ENCODE peak calls at places on chromosomes 3 and 15, in five cellular contexts. Y, C, I, H and B are unnamed samples.

GRCh38 chr3:59418836-59419235 is 369.0 kb upstream of the CFAP20DC start:
- DNase-seq in Y (no peak), C (no peak), I (no peak), H (no peak), B (no peak)

GRCh38 chr3:18153571-18154173 is 271.5 kb downstream of the SATB1 start:
- DNase-seq in Y (peak), C (peak), I (peak), H (no peak), B (no peak)

GRCh38 chr3:33299395-33300081 is 22.3 kb downstream of the FBXL2 start:
- DNase-seq in Y (peak), C (no peak), I (no peak), H (no peak), B (no peak)

GRCh38 chr3:110550511-110550910 is 521.1 kb upstream of the NECTIN3 start:
- DNase-seq in Y (no peak), C (no peak), I (no peak), H (no peak), B (no peak)

GRCh38 chr3:33826688-33827087 is 28.3 kb downstream of the PDCD6IP start:
- DNase-seq in Y (peak), C (no peak), I (no peak), H (no peak), B (no peak)

GRCh38 chr15:60781211-60781713 is 302.3 kb upstream of the ICE2 start:
- DNase-seq in Y (no peak), C (no peak), I (no peak), H (no peak), B (no peak)

GRCh38 chr3:114454592-114455251 is 160.9 kb downstream of the TIGIT start:
- DNase-seq in Y (no peak), C (no peak), I (no peak), H (peak), B (no peak)

GRCh38 chr3:167863811-167864558 is 128.5 kb downstream of the SERPINI1 start:
- DNase-seq in Y (no peak), C (no peak), I (no peak), H (peak), B (no peak)

GRCh38 chr3:106376016-106376415 is 507.2 kb upstream of the CBLB start:
- DNase-seq in Y (no peak), C (no peak), I (no peak), H (no peak), B (no peak)

GRCh38 chr3:67402873-67403272 is 251.5 kb downstream of the SUCLG2 start:
- DNase-seq in Y (no peak), C (no peak), I (no peak), H (no peak), B (no peak)

GRCh38 chr3:148820885-148821284 is 6.7 kb upstream of the CPB1 start:
- DNase-seq in Y (no peak), C (no peak), I (peak), H (no peak), B (no peak)

GRCh38 chr3:49256152-49256551 is 20.9 kb downstream of the C3orf62 start:
- DNase-seq in Y (no peak), C (no peak), I (peak), H (no peak), B (no peak)

GRCh38 chr3:33062814-33063346 is 34.1 kb downstream of the GLB1 start:
- DNase-seq in Y (no peak), C (no peak), I (no peak), H (no peak), B (no peak)

GRCh38 chr3:72990701-72991395 is 5.8 kb upstream of the PPP4R2 start:
- DNase-seq in Y (no peak), C (no peak), I (no peak), H (no peak), B (no peak)

GRCh38 chr15:28286031-28286430 is 35.9 kb downstream of the HERC2 start:
- DNase-seq in Y (no peak), C (no peak), I (no peak), H (no peak), B (no peak)

GRCh38 chr3:150107429-150108175 is 136.9 kb upstream of the PFN2 start:
- DNase-seq in Y (no peak), C (no peak), I (no peak), H (no peak), B (no peak)

GRCh38 chr15:47431501-47431900 is 285.8 kb upstream of the SEMA6D start:
- DNase-seq in Y (peak), C (no peak), I (no peak), H (no peak), B (no peak)

GRCh38 chr15:53576841-53577240 is 182.6 kb downstream of the WDR72 start:
- DNase-seq in Y (no peak), C (no peak), I (no peak), H (no peak), B (no peak)

GRCh38 chr3:189076459-189076858 is 95.3 kb upstream of the TPRG1 start:
- DNase-seq in Y (no peak), C (no peak), I (no peak), H (no peak), B (no peak)

GRCh38 chr3:78846688-78847087 is 921.1 kb downstream of the ROBO1 start:
- DNase-seq in Y (peak), C (peak), I (no peak), H (no peak), B (no peak)

GRCh38 chr3:49840371-49840770 is 16.0 kb downstream of the TRAIP start:
- DNase-seq in Y (no peak), C (no peak), I (no peak), H (no peak), B (no peak)

GRCh38 chr3:13822042-13822441 is 57.8 kb downstream of the WNT7A start:
- DNase-seq in Y (no peak), C (no peak), I (no peak), H (no peak), B (no peak)

GRCh38 chr15:41630616-41631218 is 29.5 kb upstream of the MGA start:
- DNase-seq in Y (no peak), C (peak), I (peak), H (peak), B (no peak)
- H3K27ac ChIP-seq in Y (no peak), C (no peak), I (no peak), H (no peak), B (no peak)

GRCh38 chr3:118968640-118969039 is 66.0 kb downstream of the IGSF11 start:
- DNase-seq in Y (no peak), C (no peak), I (no peak), H (no peak), B (no peak)
- H3K27ac ChIP-seq in Y (no peak), C (no peak), I (no peak), H (no peak), B (no peak)

GRCh38 chr15:63118854-63119253 is 2.8 kb upstream of the LACTB start:
- DNase-seq in Y (no peak), C (no peak), I (no peak), H (no peak), B (no peak)

GRCh38 chr15:63110428-63111026 is 11.1 kb upstream of the LACTB start:
- DNase-seq in Y (peak), C (no peak), I (no peak), H (no peak), B (no peak)

GRCh38 chr15:63111481-63111880 is 10.2 kb upstream of the LACTB start:
- DNase-seq in Y (no peak), C (no peak), I (no peak), H (no peak), B (no peak)

GRCh38 chr15:63112871-63113270 is 8.8 kb upstream of the LACTB start:
- DNase-seq in Y (peak), C (no peak), I (no peak), H (no peak), B (no peak)

GRCh38 chr15:63114465-63114864 is 7.2 kb upstream of the LACTB start:
- DNase-seq in Y (no peak), C (no peak), I (no peak), H (no peak), B (no peak)
- H3K27ac ChIP-seq in Y (no peak), C (no peak), I (no peak), H (no peak), B (no peak)

GRCh38 chr3:190169877-190170276 is 49.2 kb upstream of the P3H2 start:
- DNase-seq in Y (no peak), C (no peak), I (peak), H (no peak), B (no peak)
- H3K27ac ChIP-seq in Y (no peak), C (no peak), I (no peak), H (no peak), B (no peak)

GRCh38 chr3:31577232-31577631 is 44.5 kb downstream of the STT3B start:
- DNase-seq in Y (no peak), C (no peak), I (no peak), H (no peak), B (no peak)

GRCh38 chr3:31576521-31576920 is 43.8 kb downstream of the STT3B start:
- DNase-seq in Y (no peak), C (no peak), I (no peak), H (no peak), B (no peak)

GRCh38 chr3:31572605-31573459 is 40.1 kb downstream of the STT3B start:
- DNase-seq in Y (no peak), C (no peak), I (no peak), H (peak), B (peak)

GRCh38 chr3:31573460-31573779 is 40.7 kb downstream of the STT3B start:
- DNase-seq in Y (no peak), C (no peak), I (no peak), H (no peak), B (no peak)

DNA sequence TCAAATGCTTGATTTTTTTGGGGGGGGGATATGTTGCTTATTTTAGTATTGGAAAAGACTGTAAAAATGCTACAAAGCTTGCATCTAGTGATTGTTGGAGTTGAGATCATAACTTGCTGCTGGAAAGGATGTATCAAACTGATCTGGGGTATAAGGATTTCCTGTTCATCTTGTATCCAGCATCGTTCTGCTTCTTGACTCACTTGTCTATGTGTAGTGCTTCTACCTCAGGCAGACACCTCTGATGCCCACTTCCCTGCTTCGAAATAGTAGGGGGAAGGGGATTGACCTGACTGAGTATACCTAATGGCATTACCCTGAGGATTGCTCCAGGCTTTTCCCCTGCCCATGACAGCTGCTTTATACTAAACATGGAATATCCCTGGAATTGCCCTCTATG is 42.7 kb downstream of the STT3B start:
- DNase-seq in Y (no peak), C (no peak), I (no peak), H (peak), B (no peak)
- H3K27ac ChIP-seq in Y (no peak), C (no peak), I (no peak), H (no peak), B (peak)